ENCODE peak calls at places on chromosomes 12 and 14, in seven cellular contexts. E, S, Y, W, J, C and U are unnamed samples.

GRCh38 chr14:91482278-91483023 is 27.7 kb downstream of the PPP4R3A start:
- DNase-seq in C (peak; percentile 54), S (no peak), E (no peak), J (no peak), W (no peak), Y (no peak), U (peak; percentile 78)

GRCh38 chr14:85789506-85789905 is 259.6 kb downstream of the FLRT2 start:
- DNase-seq in C (no peak), W (no peak), J (no peak), E (no peak), Y (no peak), S (no peak), U (no peak)

GRCh38 chr12:102483466-102483865 is 3.1 kb upstream of the IGF1 start:
- DNase-seq in W (no peak), Y (no peak), E (no peak), J (no peak), C (no peak), S (no peak), U (no peak)

GRCh38 chr12:62713723-62714122 is 221.2 kb downstream of the PPM1H start:
- DNase-seq in J (no peak), E (no peak), Y (no peak), C (no peak), S (no peak), W (no peak), U (no peak)

GRCh38 chr14:58280954-58281787 is 17.2 kb upstream of the ARID4A start:
- DNase-seq in W (no peak), C (peak; percentile 96), E (no peak), S (no peak), J (peak; percentile 10), Y (no peak), U (peak; percentile 92)

GRCh38 chr14:103734081-103734888 is 18.7 kb downstream of the ZFYVE21 start:
- DNase-seq in S (no peak), C (no peak), Y (no peak), E (no peak), W (no peak), J (no peak), U (no peak)

GRCh38 chr14:89351364-89351957 is 65.6 kb downstream of the FOXN3 start:
- DNase-seq in C (no peak), S (peak; percentile 66), Y (peak; percentile 66), J (no peak), E (no peak), W (peak; percentile 51), U (peak; percentile 42)

GRCh38 chr12:44248436-44248835 is 412.6 kb downstream of the TMEM117 start:
- DNase-seq in W (no peak), E (no peak), S (no peak), Y (no peak), C (no peak), J (no peak), U (no peak)

GRCh38 chr14:101961011-101961721 is 3.2 kb upstream of the DYNC1H1 start:
- DNase-seq in E (peak; percentile 70), S (peak; percentile 93), W (peak; percentile 84), Y (peak; percentile 89), C (peak; percentile 80), J (peak; percentile 75), U (peak; percentile 76)

GRCh38 chr12:98516184-98516873 is 939 bp downstream of the TMPO start:
- DNase-seq in Y (peak; percentile 73), W (peak; percentile 79), E (peak; percentile 74), S (peak; percentile 93), C (peak; percentile 87), J (peak; percentile 71), U (peak; percentile 81)
- H3K18ac ChIP-seq in Y (peak overlapping the region; percentile 96), W (peak overlapping the region; percentile 6), E (peak overlapping the region; percentile 100), S (peak overlapping the region; percentile 91), C (peak overlapping the region; percentile 50), J (peak overlapping the region; percentile 81), U (no peak overlapping the region)

GRCh38 chr14:55805250-55805649 is 225.2 kb downstream of the KTN1 start:
- DNase-seq in E (no peak), S (no peak), J (no peak), Y (no peak), W (no peak), C (no peak), U (no peak)
- H3K18ac ChIP-seq in E (no peak overlapping the region), S (no peak overlapping the region), J (no peak overlapping the region), Y (no peak overlapping the region), W (no peak overlapping the region), C (no peak overlapping the region), U (no peak overlapping the region)

GRCh38 chr14:48857366-48857765 is 728.8 kb downstream of the RPS29 start:
- DNase-seq in Y (no peak), C (no peak), W (no peak), E (no peak), J (no peak), S (peak; percentile 3), U (no peak)

GRCh38 chr14:48853159-48853558 is 733.0 kb downstream of the RPS29 start:
- DNase-seq in S (no peak), Y (no peak), J (no peak), C (no peak), E (no peak), W (no peak), U (no peak)
- H3K18ac ChIP-seq in S (no peak overlapping the region), Y (no peak overlapping the region), J (no peak overlapping the region), C (no peak overlapping the region), E (no peak overlapping the region), W (no peak overlapping the region), U (no peak overlapping the region)

GRCh38 chr12:23750923-23751322 is 198.5 kb downstream of the SOX5 start:
- DNase-seq in W (no peak), C (no peak), S (no peak), Y (no peak), J (no peak), E (no peak), U (peak; percentile 34)
- H3K18ac ChIP-seq in W (no peak overlapping the region), C (no peak overlapping the region), S (no peak overlapping the region), Y (no peak overlapping the region), J (no peak overlapping the region), E (no peak overlapping the region), U (no peak overlapping the region)

DNA sequence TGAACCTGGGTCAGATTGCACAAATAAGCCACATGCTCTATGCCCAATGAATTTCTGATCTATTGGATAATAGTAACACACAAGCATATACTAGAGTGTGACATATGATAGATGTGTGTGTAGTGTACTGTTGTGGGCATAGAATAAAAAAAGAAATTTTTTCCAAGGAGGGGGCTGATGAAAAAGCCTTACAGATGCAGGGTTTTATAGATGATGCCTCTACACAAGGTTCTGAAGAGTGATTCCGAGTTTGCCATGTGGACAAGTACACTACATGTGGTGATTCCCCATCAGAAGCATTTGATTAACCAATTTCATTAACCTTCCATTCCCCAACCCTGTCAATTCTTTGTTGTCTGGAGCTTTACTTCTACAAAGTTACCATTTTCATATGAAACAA is 45.3 kb downstream of the CPM start:
- DNase-seq in Y (no peak), W (no peak), S (no peak), J (no peak), E (no peak), C (no peak), U (no peak)
- H3K18ac ChIP-seq in Y (no peak overlapping the region), W (no peak overlapping the region), S (no peak overlapping the region), J (no peak overlapping the region), E (no peak overlapping the region), C (no peak overlapping the region), U (no peak overlapping the region)

DNA sequence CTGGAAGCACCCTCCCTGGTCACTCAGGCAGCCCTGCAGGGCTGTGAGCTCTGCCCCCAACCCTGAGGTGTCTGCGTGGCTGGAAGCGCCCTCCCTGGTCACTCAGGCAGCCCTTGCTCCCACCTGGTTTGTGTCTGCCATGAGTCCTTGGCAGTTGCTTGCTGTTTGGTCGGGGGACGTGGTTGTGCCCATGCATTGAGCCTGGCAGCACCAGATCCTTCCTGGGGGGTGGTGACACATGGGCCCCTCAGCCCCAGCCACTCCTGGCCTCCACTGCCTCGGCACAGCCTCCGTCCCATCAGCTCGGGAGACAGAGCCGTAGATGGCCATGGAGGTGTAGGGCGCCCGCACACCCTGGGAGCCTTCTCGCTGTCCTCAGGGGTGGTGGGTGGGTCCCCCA is 19.6 kb downstream of the MTA1 start:
- DNase-seq in J (no peak), E (no peak), Y (no peak), C (no peak), S (no peak), W (no peak), U (no peak)
- H3K18ac ChIP-seq in J (no peak overlapping the region), E (no peak overlapping the region), Y (no peak overlapping the region), C (no peak overlapping the region), S (no peak overlapping the region), W (no peak overlapping the region), U (no peak overlapping the region)

GRCh38 chr12:52023976-52024688 is 17.4 kb downstream of the TAMALIN start:
- DNase-seq in W (no peak), S (no peak), C (no peak), J (no peak), E (no peak), Y (no peak), U (no peak)
- H3K18ac ChIP-seq in W (peak overlapping the region; percentile 55), S (no peak overlapping the region), C (no peak overlapping the region), J (no peak overlapping the region), E (peak overlapping the region; percentile 5), Y (peak overlapping the region; percentile 72), U (no peak overlapping the region)

GRCh38 chr12:64737539-64737938 is 21.7 kb downstream of the GNS start:
- DNase-seq in C (no peak), Y (no peak), J (no peak), E (no peak), W (no peak), S (peak; percentile 68), U (no peak)
- H3K18ac ChIP-seq in C (no peak overlapping the region), Y (no peak overlapping the region), J (no peak overlapping the region), E (no peak overlapping the region), W (no peak overlapping the region), S (no peak overlapping the region), U (no peak overlapping the region)